ENCODE peak calls at places on chromosomes 11 and 22, in nine cellular contexts. C is T-helper 1 cell; W is AG10803; M is astrocyte of the spinal cord; X is activated T-helper 1 cell treated with anti-CD3 and anti-CD28 coated beads, Interleukin-12 subunit alpha, Interleukin-12 subunit beta, Interleukin-2, Interleukin-4 antibody, amounts not matched to agents 30 ng/mL and 10 ng/mL and 1 ng/mL, durations not matched to agents 14 hours and 24 hours and 36 hours; D is stimulated activated CD4-positive, alpha-beta T cell treated with anti-CD3 and anti-CD28 coated beads, Interleukin-1b, Interleukin-23, amount 100 ng/mL, for 24 hours; F is C1 segment of cervical spinal cord; U is islet precursor cell; L is stimulated activated CD8-positive, alpha-beta memory T cell treated with anti-CD3 and anti-CD28 coated beads, Interleukin-15, amount 100 ng/mL, for 24 hours. E is an unnamed sample.

GRCh38 chr11:86811637-86812321 is 11.4 kb downstream of the PRSS23 start:
- DNase-seq in C (no peak), W (peak; percentile 64), M (peak; percentile 80), X (no peak), D (no peak), F (no peak), U (peak; percentile 89), L (no peak), E (peak; percentile 24)

GRCh38 chr11:76599041-76600013 is 71.2 kb downstream of the LRRC32 start:
- DNase-seq in C (no peak), W (no peak), M (peak; percentile 72), X (no peak), D (no peak), F (no peak), U (peak; percentile 97), L (no peak), E (no peak)

GRCh38 chr22:23850136-23850611 is 7.5 kb upstream of the SLC2A11 start:
- DNase-seq in C (no peak), W (no peak), M (no peak), X (no peak), D (no peak), F (no peak), U (no peak), L (no peak), E (no peak)

GRCh38 chr11:1839924-1840779 is 1.4 kb downstream of the TNNI2 start:
- DNase-seq in C (no peak), W (no peak), M (no peak), X (no peak), D (no peak), F (peak; percentile 56), U (no peak), L (no peak), E (no peak)

GRCh38 chr11:119085523-119085878 is 820 bp downstream of the HMBS start:
- DNase-seq in C (no peak), W (no peak), M (no peak), X (no peak), D (no peak), F (no peak), U (no peak), L (no peak), E (no peak)

GRCh38 chr11:47417712-47418111 is 8.5 kb downstream of the PSMC3 start:
- DNase-seq in C (no peak), W (no peak), M (no peak), X (no peak), D (no peak), F (no peak), U (no peak), L (no peak), E (no peak)

GRCh38 chr11:64096835-64097234 is 61.1 kb downstream of the FLRT1 start:
- DNase-seq in C (no peak), W (no peak), M (no peak), X (no peak), D (no peak), F (peak; percentile 37), U (no peak), L (no peak), E (no peak)

GRCh38 chr22:18000441-18001039 is 23.8 kb downstream of the MICAL3 start:
- DNase-seq in C (no peak), W (no peak), M (no peak), X (no peak), D (peak; percentile 10), F (no peak), U (no peak), L (no peak), E (peak; percentile 38)

GRCh38 chr11:86204356-86204755 is 40.2 kb upstream of the EED start:
- DNase-seq in C (no peak), W (no peak), M (no peak), X (no peak), D (no peak), F (no peak), U (no peak), L (no peak), E (no peak)

GRCh38 chr11:61776561-61777075 is 15.8 kb downstream of the TMEM258 start:
- DNase-seq in C (peak; percentile 62), W (peak; percentile 61), M (peak; percentile 69), X (peak; percentile 48), D (peak; percentile 56), F (peak; percentile 22), U (peak; percentile 89), L (peak; percentile 30), E (peak; percentile 50)

GRCh38 chr11:112523477-112523876 is 262.8 kb upstream of the PLET1 start:
- DNase-seq in C (no peak), W (peak; percentile 29), M (peak; percentile 3), X (no peak), D (no peak), F (peak; percentile 76), U (peak; percentile 68), L (no peak), E (no peak)

GRCh38 chr22:39719559-39720450 is 149.3 kb downstream of the CACNA1I start:
- DNase-seq in C (no peak), W (no peak), M (peak; percentile 2), X (no peak), D (no peak), F (no peak), U (no peak), L (no peak), E (no peak)

GRCh38 chr11:10845589-10845988 is 12.3 kb downstream of the ZBED5 start:
- DNase-seq in C (no peak), W (peak; percentile 31), M (no peak), X (no peak), D (no peak), F (no peak), U (no peak), L (no peak), E (no peak)

GRCh38 chr11:11148104-11148509 is 204.9 kb downstream of the CSNK2A3 start:
- DNase-seq in C (no peak), W (peak; percentile 91), M (peak; percentile 79), X (no peak), D (peak; percentile 26), F (peak; percentile 72), U (peak; percentile 97), L (no peak), E (no peak)

GRCh38 chr11:45683285-45684058 is 18.1 kb upstream of the CHST1 start:
- DNase-seq in C (no peak), W (no peak), M (no peak), X (no peak), D (no peak), F (no peak), U (no peak), L (no peak), E (no peak)

GRCh38 chr22:49566141-49566541 is 261.5 kb downstream of the BRD1 start:
- DNase-seq in C (no peak), W (no peak), M (no peak), X (no peak), D (no peak), F (no peak), U (peak; percentile 29), L (no peak), E (no peak)

GRCh38 chr22:48173061-48173849 is 1410.8 kb downstream of the TBC1D22A start:
- DNase-seq in C (no peak), W (no peak), M (no peak), X (no peak), D (no peak), F (no peak), U (peak; percentile 12), L (no peak), E (no peak)

GRCh38 chr22:38614331-38615122 is 41.7 kb downstream of the FAM227A start:
- DNase-seq in C (no peak), W (no peak), M (no peak), X (no peak), D (no peak), F (no peak), U (no peak), L (no peak), E (no peak)

GRCh38 chr11:83836883-83837654 is 550.9 kb upstream of the CCDC90B start:
- DNase-seq in C (peak; percentile 7), W (peak; percentile 40), M (peak; percentile 46), X (no peak), D (no peak), F (peak; percentile 41), U (peak; percentile 73), L (no peak), E (peak; percentile 27)

GRCh38 chr22:47851586-47851985 is 1089.1 kb downstream of the TBC1D22A start:
- DNase-seq in C (no peak), W (no peak), M (no peak), X (no peak), D (no peak), F (no peak), U (no peak), L (no peak), E (no peak)

GRCh38 chr22:20957691-20958440 is 9.2 kb upstream of the AIFM3 start:
- DNase-seq in C (no peak), W (peak; percentile 24), M (no peak), X (no peak), D (no peak), F (no peak), U (peak; percentile 75), L (no peak), E (no peak)

GRCh38 chr11:76209956-76210885 is 3.9 kb upstream of the WNT11 start:
- DNase-seq in C (no peak), W (peak; percentile 75), M (peak; percentile 63), X (no peak), D (no peak), F (no peak), U (peak; percentile 76), L (no peak), E (peak; percentile 70)

GRCh38 chr22:37147186-37147990 is 2.3 kb downstream of the IL2RB start:
- DNase-seq in C (no peak), W (peak; percentile 5), M (no peak), X (no peak), D (no peak), F (no peak), U (no peak), L (no peak), E (no peak)

GRCh38 chr11:65298655-65299179 is 15.9 kb upstream of the CDC42EP2 start:
- DNase-seq in C (no peak), W (peak; percentile 92), M (peak; percentile 57), X (no peak), D (no peak), F (peak; percentile 43), U (no peak), L (no peak), E (no peak)

GRCh38 chr11:19677380-19678080 is 35.1 kb upstream of the NAV2 start:
- DNase-seq in C (no peak), W (no peak), M (no peak), X (no peak), D (no peak), F (no peak), U (no peak), L (no peak), E (no peak)

GRCh38 chr11:37451903-37452302 is 853.9 kb upstream of the RAG2 start:
- DNase-seq in C (no peak), W (no peak), M (no peak), X (no peak), D (no peak), F (no peak), U (no peak), L (no peak), E (no peak)

GRCh38 chr11:120170741-120171261 is 32.9 kb upstream of the TRIM29 start:
- DNase-seq in C (no peak), W (no peak), M (no peak), X (no peak), D (no peak), F (no peak), U (peak; percentile 42), L (no peak), E (no peak)

GRCh38 chr11:107526197-107526596 is 39.3 kb downstream of the ALKBH8 start:
- DNase-seq in C (no peak), W (no peak), M (no peak), X (no peak), D (no peak), F (no peak), U (no peak), L (no peak), E (no peak)

GRCh38 chr11:44865866-44866272 is 84.8 kb downstream of the TP53I11 start:
- DNase-seq in C (no peak), W (no peak), M (no peak), X (no peak), D (no peak), F (no peak), U (no peak), L (no peak), E (peak; percentile 9)

GRCh38 chr11:1356007-1356435 is 33.7 kb upstream of the BRSK2 start:
- DNase-seq in C (no peak), W (peak; percentile 13), M (no peak), X (no peak), D (no peak), F (no peak), U (no peak), L (no peak), E (no peak)

GRCh38 chr11:13786688-13787087 is 118.2 kb downstream of the FAR1 start:
- DNase-seq in C (no peak), W (no peak), M (no peak), X (no peak), D (no peak), F (no peak), U (no peak), L (no peak), E (no peak)